ENCODE peak calls at places on chromosomes 1 and 21, in five cellular contexts. G is H1, E is trophoblast cell, O is neuronal stem cell, V is H9. F is an unnamed sample.

GRCh38 chr1:29709711-29710169 is 473.4 kb downstream of the PTPRU start:
- DNase-seq in G (no peak), O (no peak), V (no peak), E (no peak), F (peak; percentile 55)

GRCh38 chr21:37380349-37381323 is 14.1 kb downstream of the DYRK1A start:
- DNase-seq in E (no peak), V (peak; percentile 49), G (no peak), O (no peak), F (no peak)

GRCh38 chr1:77060000-77060399 is 159.2 kb downstream of the PIGK start:
- DNase-seq in E (peak; percentile 69), V (peak; percentile 80), O (peak; percentile 11), G (peak; percentile 53), F (no peak)

GRCh38 chr1:167563579-167564246 is 10.2 kb upstream of the CREG1 start:
- DNase-seq in V (no peak), G (no peak), E (no peak), O (no peak), F (no peak)

GRCh38 chr1:64875606-64876005 is 90.7 kb downstream of the JAK1 start:
- DNase-seq in O (no peak), E (no peak), V (no peak), G (no peak), F (no peak)

GRCh38 chr1:186648606-186649005 is 31.6 kb downstream of the PTGS2 start:
- DNase-seq in V (no peak), O (no peak), G (no peak), E (no peak), F (no peak)

GRCh38 chr1:152479792-152480595 is 30.6 kb upstream of the LCE5A start:
- DNase-seq in G (peak; percentile 57), O (no peak), V (no peak), E (peak; percentile 55), F (no peak)

GRCh38 chr1:41325801-41326200 is 35.4 kb upstream of the FOXO6 start:
- DNase-seq in E (no peak), V (no peak), O (no peak), G (peak; percentile 22), F (no peak)

GRCh38 chr1:204356997-204357396 is 2.7 kb downstream of the PLEKHA6 start:
- DNase-seq in G (no peak), E (no peak), V (no peak), O (no peak), F (no peak)

GRCh38 chr21:32826317-32827167 is 55.0 kb upstream of the PAXBP1 start:
- DNase-seq in V (peak; percentile 57), O (no peak), E (peak; percentile 48), G (no peak), F (peak; percentile 51)

GRCh38 chr1:45437323-45437722 is 53.6 kb downstream of the TESK2 start:
- DNase-seq in V (no peak), G (no peak), E (no peak), O (no peak), F (no peak)

GRCh38 chr21:37712204-37712934 is 203.9 kb downstream of the KCNJ6 start:
- DNase-seq in E (peak; percentile 61), V (peak; percentile 76), G (peak; percentile 77), O (peak; percentile 61), F (peak; percentile 85)

GRCh38 chr1:43557744-43558245 is 27.1 kb downstream of the PTPRF start:
- DNase-seq in G (no peak), E (no peak), V (no peak), O (no peak), F (peak; percentile 24)

GRCh38 chr1:95221306-95221705 is 12.7 kb upstream of the RWDD3 start:
- DNase-seq in G (no peak), O (no peak), E (no peak), V (peak; percentile 31), F (no peak)

GRCh38 chr1:6188466-6188865 is 8.3 kb upstream of the CHD5 start:
- DNase-seq in E (no peak), G (no peak), O (no peak), V (no peak), F (no peak)

GRCh38 chr1:212981025-212981495 is 30.7 kb downstream of the VASH2 start:
- DNase-seq in O (no peak), G (peak; percentile 47), V (peak; percentile 52), E (peak; percentile 46), F (no peak)

GRCh38 chr21:43937051-43937832 is 72.2 kb downstream of the AGPAT3 start:
- DNase-seq in G (no peak), O (no peak), E (no peak), V (no peak), F (no peak)

GRCh38 chr1:222546548-222547259 is 1.2 kb downstream of the HHIPL2 start:
- DNase-seq in V (no peak), G (no peak), E (no peak), O (no peak), F (peak; percentile 74)

GRCh38 chr1:200035956-200036615 is 8.6 kb downstream of the NR5A2 start:
- DNase-seq in O (peak; percentile 12), E (no peak), V (peak; percentile 66), G (peak; percentile 72), F (peak; percentile 11)

GRCh38 chr1:115976062-115976899 is at the start of gene SLC22A15:
- DNase-seq in G (peak; percentile 77), V (peak; percentile 72), O (peak; percentile 31), E (peak; percentile 90), F (peak; percentile 71)

GRCh38 chr1:113749402-113749801 is 9.9 kb downstream of the PHTF1 start:
- DNase-seq in V (no peak), O (no peak), E (no peak), G (no peak), F (no peak)

GRCh38 chr1:1440941-1441888 is 5.7 kb downstream of the VWA1 start:
- DNase-seq in O (no peak), E (peak; percentile 41), V (no peak), G (peak; percentile 87), F (peak; percentile 45)

GRCh38 chr21:37368536-37369279 is 2.1 kb downstream of the DYRK1A start:
- DNase-seq in G (no peak), E (no peak), O (no peak), V (no peak), F (peak; percentile 60)

GRCh38 chr1:86499987-86500593 is 31.4 kb downstream of the CLCA1 start:
- DNase-seq in V (no peak), O (no peak), E (no peak), G (no peak), F (peak; percentile 40)

GRCh38 chr1:220803401-220804201 is 16.9 kb downstream of the MTARC1 start:
- DNase-seq in V (no peak), E (no peak), G (no peak), O (no peak), F (peak; percentile 53)

GRCh38 chr21:37155216-37155615 is 82.2 kb downstream of the TTC3 start:
- DNase-seq in V (no peak), O (no peak), G (no peak), E (no peak), F (no peak)

GRCh38 chr1:201186212-201186611 is 4.4 kb upstream of the IGFN1 start:
- DNase-seq in G (no peak), V (no peak), O (no peak), E (no peak), F (peak; percentile 17)

GRCh38 chr1:99788896-99789295 is 22.5 kb upstream of the FRRS1 start:
- DNase-seq in E (no peak), O (no peak), V (no peak), G (no peak), F (no peak)

GRCh38 chr1:23282967-23283366 is 61.1 kb downstream of the HNRNPR start:
- DNase-seq in O (no peak), G (no peak), V (no peak), E (peak; percentile 7), F (peak; percentile 86)

GRCh38 chr1:15213333-15213732 is 33.7 kb upstream of the FHAD1 start:
- DNase-seq in G (no peak), O (peak; percentile 62), E (no peak), V (no peak), F (peak; percentile 85)

DNA sequence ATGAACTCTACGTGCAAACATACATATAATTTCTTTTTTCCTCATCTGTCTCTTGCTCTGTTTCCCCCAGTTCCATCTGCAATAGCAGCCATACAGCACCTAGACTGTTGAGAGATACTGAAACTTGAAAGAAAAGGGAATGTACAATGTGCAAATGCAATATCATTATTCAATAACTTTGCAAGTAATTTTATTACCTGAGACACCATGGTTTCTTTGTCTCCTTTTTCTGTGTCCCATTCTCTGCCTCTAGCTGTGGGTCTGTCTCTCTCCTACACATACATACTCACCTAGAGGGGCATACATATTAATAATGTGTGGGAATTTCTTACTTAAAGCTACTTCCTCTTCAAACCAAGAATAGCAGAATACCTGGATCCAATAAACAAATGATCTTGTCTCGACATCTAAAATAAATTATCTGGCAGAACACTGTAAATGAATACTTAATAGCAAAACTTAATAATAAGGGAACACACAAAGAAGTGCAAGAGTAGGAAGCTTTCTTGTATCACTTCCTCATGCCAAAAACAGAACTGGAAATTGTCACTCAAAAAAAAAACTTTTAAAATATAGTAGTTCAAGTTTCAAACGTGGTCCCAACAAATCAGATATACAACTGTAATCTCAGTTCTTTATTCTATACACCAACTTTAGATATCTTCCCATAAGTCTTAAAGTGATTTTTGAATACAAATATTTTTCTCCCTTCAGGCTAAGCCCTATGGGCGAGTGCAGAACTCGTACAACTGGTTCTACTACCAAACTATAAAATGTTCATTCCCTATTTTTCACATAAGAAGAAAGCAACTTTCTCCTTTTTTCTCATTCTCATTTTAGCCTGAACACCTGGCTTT is 194.6 kb downstream of the NRIP1 start:
- DNase-seq in O (no peak), E (no peak), V (no peak), G (no peak), F (no peak)
- H2BK12ac ChIP-seq in O (no peak overlapping the region), E (no peak overlapping the region), V (no peak overlapping the region), G (no peak overlapping the region), F (no peak overlapping the region)

DNA sequence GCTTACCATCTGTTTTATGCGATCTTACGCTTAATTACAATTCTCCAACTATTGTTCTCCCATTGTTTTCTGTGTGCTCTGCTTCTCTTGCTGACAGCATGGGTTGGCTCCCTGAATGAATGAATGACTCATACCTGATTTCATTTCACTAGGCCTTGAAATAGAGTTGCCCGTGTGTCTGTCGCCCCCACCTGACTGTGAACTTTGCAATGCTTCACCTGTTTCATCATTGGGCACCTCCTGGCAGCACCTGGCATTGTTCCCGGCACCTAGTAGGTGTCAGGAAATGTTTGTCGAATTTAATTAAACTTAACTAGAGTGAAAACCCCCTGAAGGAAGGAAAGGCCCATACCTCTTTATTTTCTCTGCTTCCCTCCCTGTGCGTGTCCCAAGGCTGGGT is 120.5 kb upstream of the KLHDC7A start:
- DNase-seq in E (no peak), O (no peak), G (no peak), V (no peak), F (no peak)
- H2BK12ac ChIP-seq in E (no peak overlapping the region), O (no peak overlapping the region), G (no peak overlapping the region), V (no peak overlapping the region), F (no peak overlapping the region)

GRCh38 chr1:94094466-94095111 is 26.4 kb downstream of the ABCA4 start:
- DNase-seq in E (no peak), V (no peak), O (no peak), G (no peak), F (no peak)
- H2BK12ac ChIP-seq in E (peak overlapping the region; percentile 97), V (no peak overlapping the region), O (no peak overlapping the region), G (peak overlapping the region; percentile 64), F (no peak overlapping the region)

GRCh38 chr1:228226956-228227791 is 19.3 kb downstream of the OBSCN start:
- DNase-seq in E (peak; percentile 6), O (no peak), G (peak; percentile 32), V (no peak), F (peak; percentile 68)

GRCh38 chr1:228226141-228226874 is 18.5 kb downstream of the OBSCN start:
- DNase-seq in G (peak; percentile 16), V (no peak), E (no peak), O (no peak), F (no peak)

GRCh38 chr1:228233136-228233535 is 25.3 kb downstream of the OBSCN start:
- DNase-seq in G (no peak), E (no peak), O (no peak), V (no peak), F (no peak)

GRCh38 chr1:228228601-228229074 is 20.8 kb downstream of the OBSCN start:
- DNase-seq in E (peak; percentile 38), G (no peak), V (no peak), O (no peak), F (peak; percentile 94)

GRCh38 chr1:228231192-228231591 is 23.3 kb downstream of the OBSCN start:
- DNase-seq in G (no peak), V (no peak), E (no peak), O (no peak), F (no peak)
- H2BK12ac ChIP-seq in G (no peak overlapping the region), V (no peak overlapping the region), E (no peak overlapping the region), O (no peak overlapping the region), F (no peak overlapping the region)

F was measured in mesenchymal stem cell.